ENCODE peak calls at places on chromosome 3, in five cellular contexts. One of them, this sample, is unnamed.

GRCh38 chr3:125401402-125401801 is 26.3 kb upstream of the ZNF148 start:
- DNase-seq in activated naive CD4-positive, alpha-beta T cell treated with anti-CD3 and anti-CD28 coated beads, Interleukin-2, amount 10 ng/mL, durations not matched to agents 7 days and 5 days: no peak
- DNase-seq in EL: peak
- DNase-seq in Calu3: no peak
- DNase-seq in HFF-Myc: no peak
- DNase-seq in this sample: peak

GRCh38 chr3:50164056-50164455 is 8.9 kb downstream of the SEMA3F start:
- DNase-seq in HFF-Myc: peak
- DNase-seq in Calu3: no peak
- DNase-seq in activated naive CD4-positive, alpha-beta T cell treated with anti-CD3 and anti-CD28 coated beads, Interleukin-2, amount 10 ng/mL, durations not matched to agents 7 days and 5 days: no peak
- DNase-seq in EL: peak
- DNase-seq in this sample: peak

GRCh38 chr3:134630506-134630905 is 20.3 kb downstream of the KY start:
- DNase-seq in HFF-Myc: no peak
- DNase-seq in EL: peak
- DNase-seq in Calu3: no peak
- DNase-seq in activated naive CD4-positive, alpha-beta T cell treated with anti-CD3 and anti-CD28 coated beads, Interleukin-2, amount 10 ng/mL, durations not matched to agents 7 days and 5 days: no peak
- DNase-seq in this sample: no peak

GRCh38 chr3:195102609-195103467 is 168.1 kb downstream of the XXYLT1 start:
- DNase-seq in activated naive CD4-positive, alpha-beta T cell treated with anti-CD3 and anti-CD28 coated beads, Interleukin-2, amount 10 ng/mL, durations not matched to agents 7 days and 5 days: no peak
- DNase-seq in HFF-Myc: peak
- DNase-seq in Calu3: peak
- DNase-seq in EL: peak
- DNase-seq in this sample: peak

GRCh38 chr3:58045084-58045483 is 36.9 kb downstream of the FLNB start:
- DNase-seq in HFF-Myc: no peak
- DNase-seq in activated naive CD4-positive, alpha-beta T cell treated with anti-CD3 and anti-CD28 coated beads, Interleukin-2, amount 10 ng/mL, durations not matched to agents 7 days and 5 days: no peak
- DNase-seq in Calu3: no peak
- DNase-seq in EL: peak
- DNase-seq in this sample: no peak

GRCh38 chr3:127409421-127410136 is 121.7 kb upstream of the PRR20G start:
- DNase-seq in Calu3: no peak
- DNase-seq in HFF-Myc: no peak
- DNase-seq in activated naive CD4-positive, alpha-beta T cell treated with anti-CD3 and anti-CD28 coated beads, Interleukin-2, amount 10 ng/mL, durations not matched to agents 7 days and 5 days: no peak
- DNase-seq in EL: no peak
- DNase-seq in this sample: no peak

GRCh38 chr3:125200731-125201139 is 11.8 kb downstream of the SLC12A8 start:
- DNase-seq in activated naive CD4-positive, alpha-beta T cell treated with anti-CD3 and anti-CD28 coated beads, Interleukin-2, amount 10 ng/mL, durations not matched to agents 7 days and 5 days: no peak
- DNase-seq in Calu3: no peak
- DNase-seq in EL: no peak
- DNase-seq in HFF-Myc: no peak
- DNase-seq in this sample: no peak

GRCh38 chr3:16512435-16513140 is 911 bp downstream of the RFTN1 start:
- DNase-seq in EL: peak
- DNase-seq in activated naive CD4-positive, alpha-beta T cell treated with anti-CD3 and anti-CD28 coated beads, Interleukin-2, amount 10 ng/mL, durations not matched to agents 7 days and 5 days: peak
- DNase-seq in Calu3: peak
- DNase-seq in HFF-Myc: no peak
- DNase-seq in this sample: peak

GRCh38 chr3:13715961-13716360 is 163.9 kb downstream of the WNT7A start:
- DNase-seq in Calu3: no peak
- DNase-seq in EL: no peak
- DNase-seq in HFF-Myc: no peak
- DNase-seq in activated naive CD4-positive, alpha-beta T cell treated with anti-CD3 and anti-CD28 coated beads, Interleukin-2, amount 10 ng/mL, durations not matched to agents 7 days and 5 days: no peak
- DNase-seq in this sample: no peak

GRCh38 chr3:30135190-30135589 is 471.2 kb upstream of the TGFBR2 start:
- DNase-seq in HFF-Myc: no peak
- DNase-seq in EL: no peak
- DNase-seq in activated naive CD4-positive, alpha-beta T cell treated with anti-CD3 and anti-CD28 coated beads, Interleukin-2, amount 10 ng/mL, durations not matched to agents 7 days and 5 days: no peak
- DNase-seq in Calu3: no peak
- DNase-seq in this sample: no peak

GRCh38 chr3:129016366-129016724 is 15.2 kb downstream of the EFCC1 start:
- DNase-seq in EL: peak
- DNase-seq in HFF-Myc: no peak
- DNase-seq in Calu3: peak
- DNase-seq in activated naive CD4-positive, alpha-beta T cell treated with anti-CD3 and anti-CD28 coated beads, Interleukin-2, amount 10 ng/mL, durations not matched to agents 7 days and 5 days: peak
- DNase-seq in this sample: no peak

GRCh38 chr3:29441020-29441324 is 160.1 kb downstream of the RBMS3 start:
- DNase-seq in HFF-Myc: no peak
- DNase-seq in EL: no peak
- DNase-seq in Calu3: no peak
- DNase-seq in activated naive CD4-positive, alpha-beta T cell treated with anti-CD3 and anti-CD28 coated beads, Interleukin-2, amount 10 ng/mL, durations not matched to agents 7 days and 5 days: no peak
- DNase-seq in this sample: no peak

GRCh38 chr3:182713743-182714517 is 79.4 kb upstream of the ATP11B start:
- DNase-seq in activated naive CD4-positive, alpha-beta T cell treated with anti-CD3 and anti-CD28 coated beads, Interleukin-2, amount 10 ng/mL, durations not matched to agents 7 days and 5 days: no peak
- DNase-seq in EL: peak
- DNase-seq in Calu3: peak
- DNase-seq in HFF-Myc: peak
- DNase-seq in this sample: peak

GRCh38 chr3:43316783-43317460 is 30.6 kb downstream of the SNRK start:
- DNase-seq in HFF-Myc: no peak
- DNase-seq in activated naive CD4-positive, alpha-beta T cell treated with anti-CD3 and anti-CD28 coated beads, Interleukin-2, amount 10 ng/mL, durations not matched to agents 7 days and 5 days: no peak
- DNase-seq in EL: no peak
- DNase-seq in Calu3: no peak
- DNase-seq in this sample: peak

GRCh38 chr3:185049710-185050109 is 103.2 kb downstream of the C3orf70 start:
- DNase-seq in activated naive CD4-positive, alpha-beta T cell treated with anti-CD3 and anti-CD28 coated beads, Interleukin-2, amount 10 ng/mL, durations not matched to agents 7 days and 5 days: no peak
- DNase-seq in HFF-Myc: no peak
- DNase-seq in Calu3: no peak
- DNase-seq in EL: no peak
- DNase-seq in this sample: no peak

GRCh38 chr3:55488398-55489055 is 1.4 kb upstream of the WNT5A start:
- DNase-seq in HFF-Myc: no peak
- DNase-seq in Calu3: peak
- DNase-seq in activated naive CD4-positive, alpha-beta T cell treated with anti-CD3 and anti-CD28 coated beads, Interleukin-2, amount 10 ng/mL, durations not matched to agents 7 days and 5 days: peak
- DNase-seq in EL: peak
- DNase-seq in this sample: peak

GRCh38 chr3:25594007-25594502 is 70.7 kb downstream of the TOP2B start:
- DNase-seq in EL: peak
- DNase-seq in HFF-Myc: peak
- DNase-seq in activated naive CD4-positive, alpha-beta T cell treated with anti-CD3 and anti-CD28 coated beads, Interleukin-2, amount 10 ng/mL, durations not matched to agents 7 days and 5 days: no peak
- DNase-seq in Calu3: peak
- DNase-seq in this sample: peak

GRCh38 chr3:150038830-150039229 is 68.1 kb upstream of the PFN2 start:
- DNase-seq in HFF-Myc: no peak
- DNase-seq in EL: no peak
- DNase-seq in Calu3: no peak
- DNase-seq in activated naive CD4-positive, alpha-beta T cell treated with anti-CD3 and anti-CD28 coated beads, Interleukin-2, amount 10 ng/mL, durations not matched to agents 7 days and 5 days: no peak
- DNase-seq in this sample: no peak

GRCh38 chr3:125602752-125603649 is 7.7 kb upstream of the OSBPL11 start:
- DNase-seq in HFF-Myc: no peak
- DNase-seq in activated naive CD4-positive, alpha-beta T cell treated with anti-CD3 and anti-CD28 coated beads, Interleukin-2, amount 10 ng/mL, durations not matched to agents 7 days and 5 days: no peak
- DNase-seq in EL: peak
- DNase-seq in Calu3: peak
- DNase-seq in this sample: peak

GRCh38 chr3:97823503-97824004 is 1.7 kb downstream of the CRYBG3 start:
- DNase-seq in EL: peak
- DNase-seq in activated naive CD4-positive, alpha-beta T cell treated with anti-CD3 and anti-CD28 coated beads, Interleukin-2, amount 10 ng/mL, durations not matched to agents 7 days and 5 days: no peak
- DNase-seq in Calu3: no peak
- DNase-seq in HFF-Myc: no peak
- DNase-seq in this sample: no peak

GRCh38 chr3:71112576-71112975 is 471.0 kb downstream of the FOXP1 start:
- DNase-seq in HFF-Myc: no peak
- DNase-seq in EL: no peak
- DNase-seq in activated naive CD4-positive, alpha-beta T cell treated with anti-CD3 and anti-CD28 coated beads, Interleukin-2, amount 10 ng/mL, durations not matched to agents 7 days and 5 days: no peak
- DNase-seq in Calu3: no peak
- DNase-seq in this sample: no peak

GRCh38 chr3:33909547-33909946 is 111.1 kb downstream of the PDCD6IP start:
- DNase-seq in EL: no peak
- DNase-seq in HFF-Myc: no peak
- DNase-seq in Calu3: no peak
- DNase-seq in activated naive CD4-positive, alpha-beta T cell treated with anti-CD3 and anti-CD28 coated beads, Interleukin-2, amount 10 ng/mL, durations not matched to agents 7 days and 5 days: no peak
- DNase-seq in this sample: no peak

GRCh38 chr3:72152551-72153476 is 367.9 kb upstream of the PROK2 start:
- DNase-seq in Calu3: peak
- DNase-seq in HFF-Myc: peak
- DNase-seq in EL: peak
- DNase-seq in activated naive CD4-positive, alpha-beta T cell treated with anti-CD3 and anti-CD28 coated beads, Interleukin-2, amount 10 ng/mL, durations not matched to agents 7 days and 5 days: no peak
- DNase-seq in this sample: peak

GRCh38 chr3:13657660-13658435 is 108.9 kb downstream of the FBLN2 start:
- DNase-seq in Calu3: peak
- DNase-seq in HFF-Myc: no peak
- DNase-seq in activated naive CD4-positive, alpha-beta T cell treated with anti-CD3 and anti-CD28 coated beads, Interleukin-2, amount 10 ng/mL, durations not matched to agents 7 days and 5 days: peak
- DNase-seq in EL: peak
- DNase-seq in this sample: peak

GRCh38 chr3:152554980-152555379 is 280.0 kb upstream of the P2RY1 start:
- DNase-seq in activated naive CD4-positive, alpha-beta T cell treated with anti-CD3 and anti-CD28 coated beads, Interleukin-2, amount 10 ng/mL, durations not matched to agents 7 days and 5 days: no peak
- DNase-seq in Calu3: no peak
- DNase-seq in EL: no peak
- DNase-seq in HFF-Myc: no peak
- DNase-seq in this sample: peak

GRCh38 chr3:30393079-30393478 is 213.3 kb upstream of the TGFBR2 start:
- DNase-seq in EL: no peak
- DNase-seq in activated naive CD4-positive, alpha-beta T cell treated with anti-CD3 and anti-CD28 coated beads, Interleukin-2, amount 10 ng/mL, durations not matched to agents 7 days and 5 days: no peak
- DNase-seq in Calu3: no peak
- DNase-seq in HFF-Myc: no peak
- DNase-seq in this sample: no peak

GRCh38 chr3:167115331-167115934 is 264.7 kb downstream of the ZBBX start:
- DNase-seq in activated naive CD4-positive, alpha-beta T cell treated with anti-CD3 and anti-CD28 coated beads, Interleukin-2, amount 10 ng/mL, durations not matched to agents 7 days and 5 days: no peak
- DNase-seq in HFF-Myc: no peak
- DNase-seq in EL: no peak
- DNase-seq in Calu3: no peak
- DNase-seq in this sample: no peak

GRCh38 chr3:148882288-148882687 is 17.2 kb downstream of the CPA3 start:
- DNase-seq in EL: peak
- DNase-seq in Calu3: no peak
- DNase-seq in HFF-Myc: no peak
- DNase-seq in activated naive CD4-positive, alpha-beta T cell treated with anti-CD3 and anti-CD28 coated beads, Interleukin-2, amount 10 ng/mL, durations not matched to agents 7 days and 5 days: no peak
- DNase-seq in this sample: peak

GRCh38 chr3:134423153-134423552 is 48.9 kb upstream of the AMOTL2 start:
- DNase-seq in activated naive CD4-positive, alpha-beta T cell treated with anti-CD3 and anti-CD28 coated beads, Interleukin-2, amount 10 ng/mL, durations not matched to agents 7 days and 5 days: no peak
- DNase-seq in Calu3: peak
- DNase-seq in HFF-Myc: peak
- DNase-seq in EL: peak
- DNase-seq in this sample: peak

GRCh38 chr3:134211797-134212196 is 38.9 kb downstream of the RYK start:
- DNase-seq in Calu3: peak
- DNase-seq in activated naive CD4-positive, alpha-beta T cell treated with anti-CD3 and anti-CD28 coated beads, Interleukin-2, amount 10 ng/mL, durations not matched to agents 7 days and 5 days: peak
- DNase-seq in EL: peak
- DNase-seq in HFF-Myc: no peak
- DNase-seq in this sample: peak

GRCh38 chr3:189779166-189779565 is 148.0 kb downstream of the TP63 start:
- DNase-seq in activated naive CD4-positive, alpha-beta T cell treated with anti-CD3 and anti-CD28 coated beads, Interleukin-2, amount 10 ng/mL, durations not matched to agents 7 days and 5 days: no peak
- DNase-seq in Calu3: no peak
- DNase-seq in EL: no peak
- DNase-seq in HFF-Myc: no peak
- DNase-seq in this sample: no peak

GRCh38 chr3:141125351-141125750 is 74.2 kb downstream of the SPSB4 start:
- DNase-seq in EL: no peak
- DNase-seq in Calu3: no peak
- DNase-seq in activated naive CD4-positive, alpha-beta T cell treated with anti-CD3 and anti-CD28 coated beads, Interleukin-2, amount 10 ng/mL, durations not matched to agents 7 days and 5 days: no peak
- DNase-seq in HFF-Myc: no peak
- DNase-seq in this sample: no peak

GRCh38 chr3:46477145-46477544 is 12.4 kb upstream of the LTF start:
- DNase-seq in EL: no peak
- DNase-seq in HFF-Myc: no peak
- DNase-seq in activated naive CD4-positive, alpha-beta T cell treated with anti-CD3 and anti-CD28 coated beads, Interleukin-2, amount 10 ng/mL, durations not matched to agents 7 days and 5 days: no peak
- DNase-seq in Calu3: no peak
- DNase-seq in this sample: no peak

GRCh38 chr3:150106752-150107428 is 136.2 kb upstream of the PFN2 start:
- DNase-seq in EL: peak
- DNase-seq in HFF-Myc: peak
- DNase-seq in Calu3: no peak
- DNase-seq in activated naive CD4-positive, alpha-beta T cell treated with anti-CD3 and anti-CD28 coated beads, Interleukin-2, amount 10 ng/mL, durations not matched to agents 7 days and 5 days: no peak
- DNase-seq in this sample: peak

GRCh38 chr3:195078891-195079440 is 192.0 kb downstream of the XXYLT1 start:
- DNase-seq in Calu3: no peak
- DNase-seq in activated naive CD4-positive, alpha-beta T cell treated with anti-CD3 and anti-CD28 coated beads, Interleukin-2, amount 10 ng/mL, durations not matched to agents 7 days and 5 days: no peak
- DNase-seq in HFF-Myc: no peak
- DNase-seq in EL: no peak
- DNase-seq in this sample: no peak

GRCh38 chr3:197460639-197461038 is 95.1 kb downstream of the BDH1 start:
- DNase-seq in activated naive CD4-positive, alpha-beta T cell treated with anti-CD3 and anti-CD28 coated beads, Interleukin-2, amount 10 ng/mL, durations not matched to agents 7 days and 5 days: no peak
- DNase-seq in Calu3: no peak
- DNase-seq in EL: no peak
- DNase-seq in HFF-Myc: no peak
- DNase-seq in this sample: no peak

GRCh38 chr3:188158731-188159355 is 4.9 kb downstream of the LPP start:
- DNase-seq in HFF-Myc: no peak
- DNase-seq in Calu3: no peak
- DNase-seq in EL: no peak
- DNase-seq in activated naive CD4-positive, alpha-beta T cell treated with anti-CD3 and anti-CD28 coated beads, Interleukin-2, amount 10 ng/mL, durations not matched to agents 7 days and 5 days: no peak
- DNase-seq in this sample: no peak

GRCh38 chr3:133570937-133571320 is 2.6 kb upstream of the CDV3 start:
- DNase-seq in HFF-Myc: no peak
- DNase-seq in EL: peak
- DNase-seq in activated naive CD4-positive, alpha-beta T cell treated with anti-CD3 and anti-CD28 coated beads, Interleukin-2, amount 10 ng/mL, durations not matched to agents 7 days and 5 days: no peak
- DNase-seq in Calu3: no peak
- DNase-seq in this sample: peak